ENCODE peak calls at places on chromosome 17, in five cellular contexts. E is mesothelial cell of epicardium, T is uterus, Z is astrocyte of the cerebellum, Q is fibroblast of mammary gland. K is an unnamed sample.

GRCh38 chr17:19281161-19281560 is 44.0 kb downstream of the EPN2 start:
- DNase-seq in Z (no peak), Q (peak; percentile 41), E (no peak), T (no peak), K (no peak)

GRCh38 chr17:8341456-8341855 is 1.8 kb downstream of the ODF4 start:
- DNase-seq in T (no peak), Z (no peak), Q (no peak), E (no peak), K (no peak)

GRCh38 chr17:81821603-81822311 is 11.3 kb downstream of the MCRIP1 start:
- DNase-seq in T (peak; percentile 55), Q (peak; percentile 66), E (no peak), Z (no peak), K (no peak)

GRCh38 chr17:40068917-40069750 is 6.4 kb downstream of the THRA start:
- DNase-seq in E (peak; percentile 76), Q (peak; percentile 86), Z (no peak), T (peak; percentile 96), K (peak; percentile 74)

GRCh38 chr17:63480826-63481487 is 4.1 kb downstream of the ACE start:
- DNase-seq in T (no peak), Z (no peak), Q (no peak), E (no peak), K (no peak)

GRCh38 chr17:70752966-70753467 is 583.7 kb downstream of the KCNJ2 start:
- DNase-seq in E (no peak), Z (no peak), T (no peak), Q (no peak), K (no peak)

GRCh38 chr17:72397223-72397667 is 276.4 kb downstream of the SOX9 start:
- DNase-seq in T (no peak), Z (no peak), Q (no peak), E (no peak), K (no peak)

GRCh38 chr17:1834378-1835149 is 4.8 kb downstream of the RPA1 start:
- DNase-seq in T (no peak), Q (no peak), Z (no peak), E (no peak), K (peak; percentile 80)

GRCh38 chr17:29107933-29108805 is 65.2 kb downstream of the PIPOX start:
- DNase-seq in E (no peak), Q (no peak), T (no peak), Z (no peak), K (no peak)

GRCh38 chr17:59165933-59166342 is 10.4 kb downstream of the PRR11 start:
- DNase-seq in T (no peak), Q (peak; percentile 42), E (no peak), Z (peak; percentile 58), K (peak; percentile 63)

GRCh38 chr17:19345067-19345460 is 17.5 kb downstream of the B9D1 start:
- DNase-seq in T (peak; percentile 17), Q (no peak), Z (no peak), E (no peak), K (no peak)

GRCh38 chr17:32271844-32272243 is 6.2 kb downstream of the RHBDL3 start:
- DNase-seq in Q (no peak), E (no peak), T (no peak), Z (no peak), K (no peak)

GRCh38 chr17:76783146-76783545 is 45.2 kb downstream of the MFSD11 start:
- DNase-seq in E (no peak), T (no peak), Z (no peak), Q (no peak), K (peak; percentile 37)

GRCh38 chr17:76784926-76785325 is 47.0 kb downstream of the MFSD11 start:
- DNase-seq in Q (peak; percentile 25), Z (no peak), E (no peak), T (no peak), K (no peak)

GRCh38 chr17:76781056-76781982 is 43.4 kb downstream of the MFSD11 start:
- DNase-seq in T (no peak), Q (no peak), E (no peak), Z (no peak), K (no peak)
- TF ChIP-seq CTCF in T (no peak), Q (peak; percentile 4), E (no peak), Z (no peak), K (no peak)

DNA sequence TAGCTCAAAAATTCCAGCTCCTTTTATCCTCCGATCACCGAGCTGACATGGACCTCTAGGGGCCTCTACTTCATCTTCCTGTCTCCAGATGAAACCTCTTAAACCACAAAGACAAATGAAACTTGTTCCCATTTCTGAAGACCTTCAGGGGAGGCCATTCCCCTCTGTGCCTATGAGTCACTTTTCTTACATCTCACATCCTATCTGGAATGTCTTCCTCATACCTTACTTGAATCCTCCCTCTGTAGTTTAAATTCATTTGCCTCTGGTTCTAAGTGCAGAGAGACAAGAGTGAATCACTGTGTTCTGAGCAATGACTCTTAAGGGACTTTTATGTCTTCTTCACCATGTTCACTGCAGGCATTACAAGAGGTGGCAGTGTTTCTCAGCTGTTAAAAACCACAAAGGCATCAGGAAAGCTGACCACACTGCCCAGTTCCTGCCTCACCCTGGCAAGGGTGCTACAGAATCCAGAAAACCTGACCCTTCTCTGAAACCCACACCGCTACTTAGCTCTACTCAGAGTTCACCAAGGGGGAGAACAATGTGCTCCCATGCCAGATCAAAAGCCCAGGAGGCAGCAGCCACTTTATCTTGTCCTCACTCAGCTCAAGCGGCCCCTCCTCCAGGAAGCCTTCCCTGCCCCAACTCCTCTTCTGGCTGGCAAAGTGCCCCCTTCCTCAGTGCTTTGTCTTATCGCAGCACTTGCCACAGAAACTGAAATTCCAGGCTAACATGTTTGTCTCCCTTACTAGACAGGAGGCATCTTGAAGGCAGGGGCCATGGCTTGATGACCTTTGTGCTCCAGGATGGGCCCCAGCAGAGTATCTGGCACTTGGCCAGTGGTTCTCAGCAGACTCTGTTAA is 6.4 kb downstream of the CUEDC1 start:
- DNase-seq in Z (peak; percentile 88), E (no peak), T (no peak), Q (peak; percentile 98), K (no peak)
- TF ChIP-seq CTCF in Z (no peak), E (no peak), T (no peak), Q (no peak), K (no peak)

DNA sequence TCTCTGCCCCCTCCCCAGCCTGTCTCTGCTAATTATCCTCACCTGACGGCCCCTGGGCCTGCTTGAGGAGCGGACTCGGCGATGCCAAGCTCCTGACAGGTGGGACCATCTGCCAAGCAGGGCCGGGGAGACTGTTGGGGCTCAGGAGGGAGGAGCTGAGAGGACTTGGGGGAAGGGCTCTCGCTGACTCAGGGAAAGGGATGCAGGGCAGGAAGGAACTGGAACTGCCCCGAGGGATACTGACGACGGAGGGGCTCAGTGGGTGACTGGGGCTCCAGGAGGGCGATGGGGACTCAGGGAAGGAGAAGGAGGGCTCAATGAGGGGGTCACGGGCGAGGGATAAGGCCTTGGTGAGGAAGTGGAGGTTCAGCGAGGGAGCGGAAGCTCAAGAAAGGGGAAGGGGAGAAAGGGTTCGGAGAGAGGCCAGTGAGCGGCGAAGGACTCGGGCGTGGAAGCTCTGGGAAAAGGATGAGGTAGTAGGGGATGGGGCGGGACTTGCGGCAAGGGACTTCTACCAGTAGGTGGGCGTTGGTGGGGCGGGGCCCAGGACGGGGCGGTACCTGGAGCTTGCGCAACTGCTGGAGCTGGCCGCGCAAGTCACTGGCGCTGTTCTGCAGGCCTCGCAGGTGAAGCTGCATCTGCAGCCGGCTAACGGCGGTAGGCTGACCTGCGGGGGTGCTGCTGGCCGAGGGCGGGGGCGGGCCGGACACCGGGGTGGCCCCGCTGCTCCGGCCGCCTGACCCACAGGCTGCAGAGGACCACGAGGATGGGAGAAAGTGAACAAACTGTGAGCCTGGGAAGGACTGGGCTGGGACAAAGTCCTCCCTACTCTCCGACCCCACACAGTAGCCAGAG is 46.5 kb downstream of the SRCIN1 start:
- DNase-seq in Z (no peak), E (peak; percentile 92), Q (peak; percentile 74), T (peak; percentile 88), K (peak; percentile 97)
- TF ChIP-seq CTCF in Z (no peak), E (no peak), Q (no peak), T (no peak), K (no peak)

DNA sequence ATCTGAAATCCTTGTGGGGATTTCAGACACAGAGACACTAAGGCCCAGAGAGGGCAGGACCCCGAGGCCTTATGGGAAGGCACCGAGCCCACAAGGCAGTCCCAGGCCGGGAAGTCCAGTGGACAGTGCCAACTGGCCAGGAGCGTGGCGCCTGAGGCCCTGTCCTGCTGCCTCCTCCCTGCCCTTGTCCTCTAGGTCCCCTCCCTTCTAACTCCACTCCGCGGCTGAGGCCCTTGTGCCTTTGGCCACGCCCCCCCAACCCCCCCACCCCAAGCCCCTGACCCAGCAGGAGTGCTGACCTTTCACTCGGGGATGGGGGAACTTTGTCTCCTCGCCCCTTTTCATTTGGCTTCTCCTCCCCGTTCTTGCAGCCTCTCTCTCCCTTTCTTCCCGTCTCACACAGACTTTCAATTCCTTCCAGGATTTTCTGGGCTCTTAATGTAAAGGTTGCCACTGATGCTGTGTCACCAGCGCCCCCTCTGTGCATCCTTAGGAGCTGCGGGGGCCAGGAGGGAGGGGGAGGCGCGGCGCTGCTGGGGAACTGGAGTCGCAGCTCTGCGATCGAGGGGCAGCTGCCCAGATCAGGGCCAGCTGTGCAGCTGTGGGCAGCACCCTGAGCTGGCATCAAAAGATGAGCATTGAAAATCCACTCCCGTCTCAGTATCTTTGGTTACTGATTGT is 29.1 kb downstream of the CRHR1 start:
- DNase-seq in T (no peak), E (no peak), Q (no peak), Z (no peak), K (no peak)
- TF ChIP-seq CTCF in T (no peak), E (peak; percentile 20), Q (no peak), Z (peak; percentile 14), K (no peak)

DNA sequence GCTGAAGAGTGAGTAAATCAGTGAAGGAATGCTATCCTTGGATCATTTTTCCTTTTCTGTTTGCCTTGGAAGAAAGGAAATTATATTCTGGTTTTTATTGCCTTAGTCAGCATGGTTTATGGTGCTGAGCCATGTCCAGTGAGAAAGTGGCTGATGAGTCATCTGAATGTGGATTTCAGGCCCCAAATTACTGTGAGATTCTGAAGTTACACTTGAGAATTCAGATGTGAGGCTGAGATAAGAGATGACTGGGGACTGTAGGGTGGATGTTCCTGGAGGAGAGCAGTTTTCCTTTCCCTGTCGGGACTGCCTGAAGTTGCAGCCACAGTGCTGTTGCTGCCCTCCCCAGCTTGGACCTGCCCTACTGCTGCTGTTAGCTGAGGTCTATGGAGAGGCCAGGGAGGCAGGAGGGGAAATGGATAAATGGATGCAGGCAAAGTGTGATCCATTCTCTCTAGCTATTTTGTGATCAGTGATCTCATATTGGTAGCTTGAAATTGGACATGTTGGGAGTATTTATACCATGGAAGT is 4.2 kb upstream of the MAP3K14 start:
- DNase-seq in Q (peak; percentile 97), E (no peak), T (no peak), Z (peak; percentile 93), K (no peak)
- TF ChIP-seq CTCF in Q (no peak), E (no peak), T (no peak), Z (no peak), K (no peak)

GRCh38 chr17:56630202-56630601 is 36.7 kb downstream of the NOG start:
- DNase-seq in Q (no peak), E (no peak), Z (no peak), T (no peak), K (no peak)
- TF ChIP-seq CTCF in Q (no peak), E (no peak), Z (no peak), T (no peak), K (no peak)

DNA sequence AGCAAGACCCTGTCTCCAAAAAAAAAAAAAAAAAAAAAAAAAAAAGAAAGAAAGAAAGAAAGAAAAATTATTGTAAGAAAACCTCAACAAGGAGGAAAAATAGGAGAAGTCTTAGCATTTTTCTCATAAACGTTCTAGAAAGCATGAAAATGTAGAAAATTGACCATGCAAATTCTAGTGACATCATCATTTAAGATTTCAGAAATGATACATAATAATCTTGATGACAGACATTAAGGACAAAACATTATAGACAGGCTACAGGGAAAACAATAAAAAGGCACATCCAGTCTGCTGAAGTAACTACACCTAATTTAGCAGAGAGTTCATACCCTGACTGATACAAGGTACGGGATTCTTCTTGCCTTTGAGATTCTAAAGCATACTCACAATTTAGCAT is 21.9 kb downstream of the MED13 start:
- DNase-seq in T (no peak), Q (no peak), Z (no peak), E (no peak), K (no peak)
- TF ChIP-seq CTCF in T (no peak), Q (no peak), Z (no peak), E (no peak), K (no peak)